ENCODE peak calls at places on chromosome 10, in four cellular contexts. G is iris pigment epithelial cell; X is T-cell; T is activated CD4-positive, alpha-beta memory T cell treated with anti-CD3 and anti-CD28 coated beads, Interleukin-2, amount 10 ng/mL, durations not matched to agents 7 days and 5 days. H is an unnamed sample.

GRCh38 chr10:94085288-94085687 is 91.6 kb downstream of the PLCE1 start:
- DNase-seq in G (no peak), X (no peak), T (no peak), H (no peak)

GRCh38 chr10:82811621-82812020 is 936.6 kb downstream of the NRG3 start:
- DNase-seq in G (no peak), X (no peak), T (no peak), H (no peak)

GRCh38 chr10:30752481-30752881 is 122.9 kb upstream of the LYZL2 start:
- DNase-seq in G (no peak), X (no peak), T (no peak), H (no peak)

GRCh38 chr10:31939797-31940708 is 11.4 kb upstream of the ARHGAP12 start:
- DNase-seq in G (no peak), X (no peak), T (no peak), H (no peak)

GRCh38 chr10:61040399-61041016 is 96.5 kb upstream of the RHOBTB1 start:
- DNase-seq in G (no peak), X (no peak), T (no peak), H (no peak)

GRCh38 chr10:8026349-8027259 is 27.9 kb upstream of the GATA3 start:
- DNase-seq in G (no peak), X (no peak), T (no peak), H (no peak)

GRCh38 chr10:93076871-93077270 is 3.2 kb downstream of the CYP26A1 start:
- DNase-seq in G (no peak), X (no peak), T (no peak), H (no peak)

GRCh38 chr10:45155784-45156183 is 155.1 kb downstream of the ZNF22 start:
- DNase-seq in G (no peak), X (no peak), T (no peak), H (no peak)

GRCh38 chr10:29392376-29393021 is 103.6 kb downstream of the LYZL1 start:
- DNase-seq in G (peak), X (no peak), T (peak), H (no peak)

GRCh38 chr10:96919785-96920425 is 87.8 kb downstream of the LCOR start:
- DNase-seq in G (peak), X (no peak), T (no peak), H (no peak)

GRCh38 chr10:10976652-10977051 is 41.0 kb upstream of the CELF2 start:
- DNase-seq in G (no peak), X (no peak), T (no peak), H (no peak)

GRCh38 chr10:59176241-59177030 is at the start of gene PHYHIPL:
- DNase-seq in G (no peak), X (no peak), T (no peak), H (no peak)

GRCh38 chr10:88232029-88232895 is 350.9 kb downstream of the RNLS start:
- DNase-seq in G (peak), X (no peak), T (no peak), H (no peak)